ENCODE peak calls at places on chromosomes 6 and 20, in six cellular contexts. C is A549, T is heart left ventricle, F is astrocyte of the cerebellum, J is pancreas, K is MCF 10A. B is an unnamed sample.

GRCh38 chr20:328596-329324 is 3.4 kb downstream of the SOX12 start:
- DNase-seq in C (no peak), T (no peak), F (no peak), J (no peak), K (no peak), B (no peak)

GRCh38 chr20:11918280-11918952 is 723 bp downstream of the BTBD3 start:
- DNase-seq in C (no peak), T (no peak), F (no peak), J (no peak), K (no peak), B (no peak)

GRCh38 chr20:45917790-45918141 is 5.8 kb upstream of the PLTP start:
- DNase-seq in C (no peak), T (no peak), F (no peak), J (no peak), K (no peak), B (no peak)

GRCh38 chr20:9156529-9157280 is 87.8 kb downstream of the PLCB4 start:
- DNase-seq in C (no peak), T (no peak), F (no peak), J (no peak), K (peak; percentile 8), B (no peak)

GRCh38 chr20:5786930-5787826 is 37.0 kb downstream of the SHLD1 start:
- DNase-seq in C (no peak), T (no peak), F (peak; percentile 71), J (no peak), K (peak; percentile 74), B (no peak)

GRCh38 chr6:142740449-142740848 is 204.5 kb downstream of the HIVEP2 start:
- DNase-seq in C (no peak), T (no peak), F (no peak), J (no peak), K (no peak), B (no peak)

GRCh38 chr20:5933802-5934436 is 16.4 kb downstream of the TRMT6 start:
- DNase-seq in C (peak; percentile 41), T (no peak), F (no peak), J (no peak), K (peak; percentile 56), B (no peak)

GRCh38 chr20:18739785-18740184 is 73.8 kb upstream of the SCP2D1 start:
- DNase-seq in C (no peak), T (no peak), F (no peak), J (no peak), K (no peak), B (no peak)

GRCh38 chr6:34011298-34011697 is 134.6 kb downstream of the GRM4 start:
- DNase-seq in C (no peak), T (no peak), F (no peak), J (peak; percentile 15), K (no peak), B (no peak)

GRCh38 chr6:15389079-15389758 is 143.3 kb downstream of the JARID2 start:
- DNase-seq in C (no peak), T (no peak), F (no peak), J (no peak), K (no peak), B (no peak)

GRCh38 chr6:40723967-40724366 is 136.8 kb upstream of the LRFN2 start:
- DNase-seq in C (no peak), T (no peak), F (no peak), J (no peak), K (no peak), B (no peak)

GRCh38 chr6:144331610-144332009 is 46.5 kb downstream of the UTRN start:
- DNase-seq in C (no peak), T (no peak), F (peak; percentile 47), J (no peak), K (no peak), B (no peak)

GRCh38 chr20:46056970-46057855 is 28.2 kb downstream of the SLC12A5 start:
- DNase-seq in C (no peak), T (peak; percentile 71), F (peak; percentile 19), J (no peak), K (no peak), B (peak; percentile 75)

GRCh38 chr20:62774076-62774714 is 22.1 kb upstream of the MRGBP start:
- DNase-seq in C (no peak), T (no peak), F (no peak), J (no peak), K (no peak), B (no peak)

GRCh38 chr20:13279171-13279570 is 58.1 kb downstream of the ISM1 start:
- DNase-seq in C (no peak), T (no peak), F (no peak), J (no peak), K (no peak), B (no peak)

GRCh38 chr20:62449951-62450815 is 22.8 kb upstream of the RBBP8NL start:
- DNase-seq in C (peak; percentile 56), T (no peak), F (no peak), J (no peak), K (no peak), B (no peak)

GRCh38 chr6:16205377-16206144 is 32.8 kb upstream of the GMPR start:
- DNase-seq in C (no peak), T (no peak), F (peak; percentile 99), J (no peak), K (no peak), B (no peak)

GRCh38 chr6:92023410-92023940 is 1395.9 kb downstream of the EPHA7 start:
- DNase-seq in C (no peak), T (no peak), F (no peak), J (no peak), K (no peak), B (no peak)

GRCh38 chr6:14550817-14551216 is 433.2 kb downstream of the CD83 start:
- DNase-seq in C (no peak), T (no peak), F (no peak), J (no peak), K (no peak), B (peak; percentile 42)

GRCh38 chr6:161489626-161490306 is 215.9 kb upstream of the AGPAT4 start:
- DNase-seq in C (no peak), T (no peak), F (no peak), J (no peak), K (no peak), B (no peak)

GRCh38 chr6:36722365-36722764 is 24.7 kb downstream of the RAB44 start:
- DNase-seq in C (no peak), T (peak; percentile 46), F (no peak), J (no peak), K (no peak), B (no peak)

GRCh38 chr6:170437719-170438401 is 115.2 kb downstream of the PSMB1 start:
- DNase-seq in C (no peak), T (no peak), F (no peak), J (no peak), K (no peak), B (no peak)

GRCh38 chr6:5108536-5108935 is 23.4 kb downstream of the PPP1R3G start:
- DNase-seq in C (no peak), T (no peak), F (no peak), J (no peak), K (no peak), B (no peak)

GRCh38 chr6:148144917-148145521 is 197.6 kb upstream of the SASH1 start:
- DNase-seq in C (peak; percentile 12), T (peak; percentile 79), F (peak; percentile 51), J (peak; percentile 88), K (peak; percentile 76), B (peak; percentile 86)

GRCh38 chr6:26197736-26198625 is 110.8 kb downstream of the HFE start:
- DNase-seq in C (no peak), T (no peak), F (no peak), J (no peak), K (peak; percentile 56), B (no peak)

GRCh38 chr20:47489448-47489872 is 12.2 kb upstream of the NCOA3 start:
- DNase-seq in C (no peak), T (no peak), F (no peak), J (no peak), K (no peak), B (peak; percentile 50)

GRCh38 chr6:162882817-162883481 is 155.2 kb downstream of the PACRG start:
- DNase-seq in C (no peak), T (no peak), F (no peak), J (no peak), K (no peak), B (no peak)

GRCh38 chr6:155154158-155154830 is 109.5 kb upstream of the CLDN20 start:
- DNase-seq in C (no peak), T (no peak), F (peak; percentile 81), J (no peak), K (peak; percentile 56), B (no peak)

GRCh38 chr20:51562334-51563140 is 20.0 kb upstream of the NFATC2 start:
- DNase-seq in C (peak; percentile 65), T (peak; percentile 84), F (peak; percentile 96), J (peak; percentile 75), K (peak; percentile 70), B (peak; percentile 82)
- TF ChIP-seq CTCF in C (peak; percentile 41), T (peak; percentile 22), F (peak; percentile 30), J (no peak), K (no peak), B (no peak)

GRCh38 chr6:77930945-77931344 is 278.1 kb downstream of the MEI4 start:
- DNase-seq in C (no peak), T (no peak), F (no peak), J (no peak), K (no peak), B (no peak)

GRCh38 chr6:77930382-77930781 is 277.5 kb downstream of the MEI4 start:
- DNase-seq in C (no peak), T (no peak), F (no peak), J (no peak), K (no peak), B (no peak)

DNA sequence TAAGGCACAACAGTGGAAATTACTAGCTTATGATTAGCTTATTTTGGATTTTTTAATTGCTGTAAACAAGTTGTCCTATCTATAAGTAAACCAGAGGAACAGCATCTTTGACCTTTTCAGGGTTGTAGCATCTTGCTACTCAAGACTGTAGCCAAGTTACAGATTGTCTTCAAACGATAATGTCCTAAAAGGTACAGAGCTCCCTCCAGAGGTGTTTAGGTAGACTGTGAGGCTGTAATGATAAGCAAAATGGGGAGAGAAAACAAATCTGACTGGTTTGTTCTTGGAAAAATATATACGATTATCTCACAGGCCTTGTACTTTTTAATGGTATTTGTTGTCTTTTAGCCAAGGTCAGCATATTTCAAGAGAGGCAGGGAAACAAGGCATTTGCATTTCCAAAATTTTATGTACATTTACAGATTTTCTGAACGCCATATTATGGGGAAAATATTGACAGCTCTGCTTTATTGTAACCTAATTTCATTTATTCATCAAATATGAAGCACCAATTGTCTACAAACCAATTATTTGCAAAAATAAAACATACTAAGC is 273.4 kb downstream of the MEI4 start:
- DNase-seq in C (no peak), T (no peak), F (no peak), J (no peak), K (peak; percentile 42), B (no peak)
- TF ChIP-seq CTCF in C (no peak), T (no peak), F (no peak), J (no peak), K (peak; percentile 20), B (no peak)

GRCh38 chr20:37901667-37902503 is 1.0 kb upstream of the VSTM2L start:
- DNase-seq in C (peak; percentile 77), T (no peak), F (peak; percentile 51), J (no peak), K (peak; percentile 81), B (no peak)
- TF ChIP-seq CTCF in C (peak; percentile 62), T (peak; percentile 34), F (peak; percentile 59), J (no peak), K (peak; percentile 45), B (peak; percentile 34)

DNA sequence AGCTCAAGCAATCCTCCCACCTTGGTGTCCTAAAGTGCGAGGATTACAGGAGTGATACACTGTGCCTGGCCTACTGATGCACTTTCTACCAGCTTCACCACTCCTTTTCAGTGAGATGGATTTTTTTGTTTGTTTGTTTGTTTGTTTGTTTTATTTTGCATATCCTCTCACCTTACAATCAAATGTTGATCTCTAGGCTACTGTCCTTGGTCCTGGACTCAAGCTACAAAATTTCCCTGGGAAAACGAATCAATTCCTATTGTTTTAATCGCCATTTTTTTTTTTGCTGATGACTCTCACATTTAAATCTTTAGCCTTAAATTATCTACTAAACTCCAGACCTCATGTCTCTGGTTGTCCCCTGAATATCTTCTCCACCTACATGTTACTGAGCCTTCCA is 3.5 kb upstream of the RIPPLY2 start:
- DNase-seq in C (no peak), T (no peak), F (no peak), J (no peak), K (no peak), B (no peak)
- TF ChIP-seq CTCF in C (no peak), T (no peak), F (no peak), J (no peak), K (no peak), B (no peak)

B was measured in psoas muscle.